ENCODE peak calls at places on chromosomes 3 and 15, in eight cellular contexts. One of them, this sample, is unnamed.

GRCh38 chr3:138835177-138835757 is 539 bp upstream of the PIK3CB start:
- DNase-seq in CD8-positive, alpha-beta T cell: no peak
- DNase-seq in fibroblast of lung: no peak
- DNase-seq in body of pancreas: no peak
- DNase-seq in K562: no peak
- DNase-seq in heart left ventricle: no peak
- DNase-seq in IMR-90: no peak
- DNase-seq in adrenal gland: no peak
- DNase-seq in this sample: no peak

GRCh38 chr15:59741274-59741906 is 52.3 kb upstream of the BNIP2 start:
- DNase-seq in IMR-90: no peak
- DNase-seq in body of pancreas: no peak
- DNase-seq in K562: no peak
- DNase-seq in CD8-positive, alpha-beta T cell: no peak
- DNase-seq in fibroblast of lung: peak
- DNase-seq in adrenal gland: no peak
- DNase-seq in heart left ventricle: no peak
- DNase-seq in this sample: no peak

GRCh38 chr15:88908697-88909621 is 4.2 kb downstream of the MFGE8 start:
- DNase-seq in K562: no peak
- DNase-seq in body of pancreas: no peak
- DNase-seq in IMR-90: peak
- DNase-seq in fibroblast of lung: peak
- DNase-seq in heart left ventricle: no peak
- DNase-seq in CD8-positive, alpha-beta T cell: no peak
- DNase-seq in adrenal gland: no peak
- DNase-seq in this sample: no peak

GRCh38 chr15:60077581-60078359 is 73.7 kb downstream of the FOXB1 start:
- DNase-seq in fibroblast of lung: no peak
- DNase-seq in IMR-90: no peak
- DNase-seq in heart left ventricle: no peak
- DNase-seq in CD8-positive, alpha-beta T cell: no peak
- DNase-seq in body of pancreas: no peak
- DNase-seq in K562: no peak
- DNase-seq in adrenal gland: no peak
- DNase-seq in this sample: no peak

GRCh38 chr15:41772720-41773331 is 1.5 kb upstream of the MAPKBP1 start:
- DNase-seq in adrenal gland: peak
- DNase-seq in fibroblast of lung: peak
- DNase-seq in IMR-90: peak
- DNase-seq in K562: peak
- DNase-seq in heart left ventricle: peak
- DNase-seq in body of pancreas: peak
- DNase-seq in CD8-positive, alpha-beta T cell: peak
- DNase-seq in this sample: no peak

GRCh38 chr15:42091753-42092665 is 2.4 kb downstream of the PLA2G4D start:
- DNase-seq in CD8-positive, alpha-beta T cell: no peak
- DNase-seq in fibroblast of lung: no peak
- DNase-seq in body of pancreas: no peak
- DNase-seq in heart left ventricle: no peak
- DNase-seq in K562: no peak
- DNase-seq in IMR-90: no peak
- DNase-seq in adrenal gland: no peak
- DNase-seq in this sample: no peak

GRCh38 chr3:181920409-181920808 is 208.7 kb downstream of the SOX2 start:
- DNase-seq in heart left ventricle: no peak
- DNase-seq in IMR-90: no peak
- DNase-seq in adrenal gland: no peak
- DNase-seq in fibroblast of lung: no peak
- DNase-seq in CD8-positive, alpha-beta T cell: no peak
- DNase-seq in K562: no peak
- DNase-seq in body of pancreas: no peak
- DNase-seq in this sample: no peak

GRCh38 chr15:80059786-80060489 is 462 bp downstream of the ZFAND6 start:
- DNase-seq in CD8-positive, alpha-beta T cell: no peak
- DNase-seq in fibroblast of lung: peak
- DNase-seq in IMR-90: peak
- DNase-seq in K562: peak
- DNase-seq in heart left ventricle: peak
- DNase-seq in adrenal gland: peak
- DNase-seq in body of pancreas: peak
- DNase-seq in this sample: no peak

GRCh38 chr3:17032407-17033034 is 147.8 kb downstream of the PLCL2 start:
- DNase-seq in heart left ventricle: no peak
- DNase-seq in adrenal gland: no peak
- DNase-seq in IMR-90: peak
- DNase-seq in CD8-positive, alpha-beta T cell: no peak
- DNase-seq in body of pancreas: no peak
- DNase-seq in fibroblast of lung: peak
- DNase-seq in K562: peak
- DNase-seq in this sample: no peak

GRCh38 chr3:180382781-180383180 is 219.2 kb upstream of the TTC14 start:
- DNase-seq in K562: no peak
- DNase-seq in heart left ventricle: no peak
- DNase-seq in adrenal gland: no peak
- DNase-seq in IMR-90: no peak
- DNase-seq in fibroblast of lung: no peak
- DNase-seq in body of pancreas: no peak
- DNase-seq in CD8-positive, alpha-beta T cell: no peak
- DNase-seq in this sample: no peak

GRCh38 chr3:129046732-129047552 is 13.6 kb upstream of the GP9 start:
- DNase-seq in IMR-90: no peak
- DNase-seq in body of pancreas: no peak
- DNase-seq in K562: no peak
- DNase-seq in CD8-positive, alpha-beta T cell: no peak
- DNase-seq in fibroblast of lung: no peak
- DNase-seq in heart left ventricle: no peak
- DNase-seq in adrenal gland: no peak
- DNase-seq in this sample: no peak

GRCh38 chr3:181549266-181549665 is 162.5 kb upstream of the SOX2 start:
- DNase-seq in CD8-positive, alpha-beta T cell: no peak
- DNase-seq in fibroblast of lung: peak
- DNase-seq in body of pancreas: no peak
- DNase-seq in adrenal gland: no peak
- DNase-seq in heart left ventricle: no peak
- DNase-seq in IMR-90: no peak
- DNase-seq in K562: no peak
- DNase-seq in this sample: no peak

GRCh38 chr15:85750319-85750806 is 44.4 kb downstream of the KLHL25 start:
- DNase-seq in heart left ventricle: peak
- DNase-seq in K562: no peak
- DNase-seq in IMR-90: peak
- DNase-seq in CD8-positive, alpha-beta T cell: no peak
- DNase-seq in fibroblast of lung: peak
- DNase-seq in adrenal gland: peak
- DNase-seq in body of pancreas: peak
- DNase-seq in this sample: peak

GRCh38 chr3:10286596-10287295 is 6.0 kb downstream of the GHRL start:
- DNase-seq in IMR-90: peak
- DNase-seq in heart left ventricle: no peak
- DNase-seq in K562: no peak
- DNase-seq in fibroblast of lung: peak
- DNase-seq in CD8-positive, alpha-beta T cell: no peak
- DNase-seq in body of pancreas: peak
- DNase-seq in adrenal gland: peak
- DNase-seq in this sample: no peak

GRCh38 chr3:59040902-59041301 is 8.9 kb downstream of the CFAP20DC start:
- DNase-seq in adrenal gland: no peak
- DNase-seq in CD8-positive, alpha-beta T cell: no peak
- DNase-seq in K562: no peak
- DNase-seq in body of pancreas: no peak
- DNase-seq in fibroblast of lung: no peak
- DNase-seq in heart left ventricle: no peak
- DNase-seq in IMR-90: peak
- DNase-seq in this sample: no peak

GRCh38 chr3:132404276-132404675 is 13.0 kb upstream of the DNAJC13 start:
- DNase-seq in body of pancreas: no peak
- DNase-seq in fibroblast of lung: no peak
- DNase-seq in adrenal gland: no peak
- DNase-seq in heart left ventricle: no peak
- DNase-seq in IMR-90: no peak
- DNase-seq in CD8-positive, alpha-beta T cell: no peak
- DNase-seq in K562: no peak
- DNase-seq in this sample: no peak

GRCh38 chr3:46360904-46361303 is 7.0 kb downstream of the CCR2 start:
- DNase-seq in body of pancreas: no peak
- DNase-seq in adrenal gland: no peak
- DNase-seq in CD8-positive, alpha-beta T cell: no peak
- DNase-seq in K562: no peak
- DNase-seq in IMR-90: no peak
- DNase-seq in heart left ventricle: no peak
- DNase-seq in fibroblast of lung: no peak
- DNase-seq in this sample: no peak

GRCh38 chr3:109874900-109875735 is 537.8 kb upstream of the DPPA4 start:
- DNase-seq in heart left ventricle: no peak
- DNase-seq in body of pancreas: no peak
- DNase-seq in adrenal gland: no peak
- DNase-seq in fibroblast of lung: peak
- DNase-seq in CD8-positive, alpha-beta T cell: no peak
- DNase-seq in K562: no peak
- DNase-seq in IMR-90: peak
- DNase-seq in this sample: no peak

GRCh38 chr3:183818706-183819624 is 6.4 kb downstream of the MAP6D1 start:
- DNase-seq in adrenal gland: no peak
- DNase-seq in IMR-90: no peak
- DNase-seq in fibroblast of lung: no peak
- DNase-seq in heart left ventricle: no peak
- DNase-seq in body of pancreas: no peak
- DNase-seq in K562: no peak
- DNase-seq in CD8-positive, alpha-beta T cell: no peak
- DNase-seq in this sample: no peak

GRCh38 chr3:170357920-170358854 is 672 bp downstream of the SKIL start:
- DNase-seq in IMR-90: peak
- DNase-seq in body of pancreas: peak
- DNase-seq in CD8-positive, alpha-beta T cell: peak
- DNase-seq in heart left ventricle: peak
- DNase-seq in adrenal gland: peak
- DNase-seq in K562: peak
- DNase-seq in fibroblast of lung: peak
- DNase-seq in this sample: peak

GRCh38 chr3:13122101-13123055 is 49.1 kb upstream of the IQSEC1 start:
- DNase-seq in IMR-90: no peak
- DNase-seq in body of pancreas: no peak
- DNase-seq in K562: no peak
- DNase-seq in adrenal gland: no peak
- DNase-seq in fibroblast of lung: no peak
- DNase-seq in heart left ventricle: no peak
- DNase-seq in CD8-positive, alpha-beta T cell: no peak
- DNase-seq in this sample: no peak

GRCh38 chr15:63600646-63601025 is 3.4 kb downstream of the FBXL22 start:
- DNase-seq in IMR-90: peak
- DNase-seq in adrenal gland: peak
- DNase-seq in heart left ventricle: peak
- DNase-seq in CD8-positive, alpha-beta T cell: peak
- DNase-seq in body of pancreas: peak
- DNase-seq in K562: no peak
- DNase-seq in fibroblast of lung: peak
- DNase-seq in this sample: peak
- H3K27ac ChIP-seq in IMR-90: peak
- H3K27ac ChIP-seq in adrenal gland: peak
- H3K27ac ChIP-seq in heart left ventricle: peak
- H3K27ac ChIP-seq in CD8-positive, alpha-beta T cell: peak
- H3K27ac ChIP-seq in body of pancreas: peak
- H3K27ac ChIP-seq in K562: no peak
- H3K27ac ChIP-seq in fibroblast of lung: peak
- H3K27ac ChIP-seq in this sample: peak

DNA sequence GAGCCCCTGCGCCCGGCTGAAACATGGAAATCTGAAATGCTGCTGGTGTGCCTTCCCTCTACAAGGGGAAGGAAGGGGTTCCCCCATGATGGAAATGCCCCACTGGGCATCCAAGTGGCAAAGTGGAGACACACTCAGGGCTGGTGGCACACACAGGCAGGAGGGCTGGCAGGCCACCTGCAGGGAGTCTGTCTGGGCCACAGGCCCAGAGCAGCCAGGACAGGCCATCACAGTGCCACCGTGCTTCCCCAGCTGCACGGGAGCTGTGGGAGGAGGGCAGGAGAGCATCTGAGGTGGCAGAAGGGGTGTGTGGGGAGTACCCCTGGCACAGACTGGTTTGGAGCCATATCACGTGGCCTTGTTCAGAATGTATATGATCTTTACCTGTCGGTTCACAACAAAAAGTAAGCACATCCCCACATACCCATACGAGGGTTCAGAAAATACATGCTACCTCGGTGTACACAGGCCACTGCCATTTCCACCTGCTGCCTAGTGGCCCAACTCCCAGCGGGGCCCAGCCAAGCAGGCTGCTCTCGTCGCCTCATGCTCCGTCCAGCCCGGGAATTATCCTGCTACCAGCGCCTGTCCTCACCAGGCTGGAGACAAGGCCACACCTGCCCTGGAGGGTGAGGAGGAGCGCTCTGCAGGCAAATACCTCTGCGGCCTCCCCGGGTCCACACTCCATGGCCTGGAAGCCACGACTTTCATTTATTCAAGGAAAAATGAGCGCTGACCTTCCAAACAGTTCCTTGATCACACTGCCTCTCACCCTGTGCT is 22.6 kb upstream of the DUSP7 start:
- DNase-seq in CD8-positive, alpha-beta T cell: no peak
- DNase-seq in fibroblast of lung: no peak
- DNase-seq in body of pancreas: no peak
- DNase-seq in heart left ventricle: no peak
- DNase-seq in adrenal gland: no peak
- DNase-seq in K562: no peak
- DNase-seq in IMR-90: no peak
- DNase-seq in this sample: no peak
- TF ChIP-seq CTCF in CD8-positive, alpha-beta T cell: no peak
- TF ChIP-seq CTCF in fibroblast of lung: no peak
- TF ChIP-seq CTCF in body of pancreas: no peak
- TF ChIP-seq CTCF in heart left ventricle: no peak
- TF ChIP-seq CTCF in adrenal gland: no peak
- TF ChIP-seq CTCF in K562: no peak
- TF ChIP-seq CTCF in IMR-90: no peak
- TF ChIP-seq CTCF in this sample: no peak

DNA sequence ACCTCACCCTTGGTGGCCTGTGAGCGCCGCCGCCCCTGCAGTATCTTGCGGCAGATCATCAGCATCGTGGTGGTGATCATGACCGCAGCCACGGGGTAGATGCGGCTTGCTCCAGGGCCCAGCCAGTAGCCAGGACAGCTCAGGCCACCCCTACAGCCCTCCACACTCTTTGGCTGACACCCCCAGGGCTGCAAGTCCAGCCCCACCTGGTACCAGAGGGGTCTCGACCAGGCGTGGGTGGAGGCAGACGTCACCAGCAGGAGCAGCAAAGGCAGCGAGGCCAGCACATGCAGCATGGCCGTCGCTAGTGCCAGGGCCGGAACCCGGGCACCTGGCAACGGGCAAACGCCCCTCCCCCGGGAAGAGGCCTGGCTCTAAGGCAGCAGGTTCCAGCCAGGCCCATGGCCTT is at the start of gene TMEM89:
- DNase-seq in fibroblast of lung: no peak
- DNase-seq in IMR-90: no peak
- DNase-seq in heart left ventricle: no peak
- DNase-seq in CD8-positive, alpha-beta T cell: no peak
- DNase-seq in K562: no peak
- DNase-seq in body of pancreas: no peak
- DNase-seq in adrenal gland: no peak
- DNase-seq in this sample: no peak
- H3K27ac ChIP-seq in fibroblast of lung: no peak
- H3K27ac ChIP-seq in IMR-90: no peak
- H3K27ac ChIP-seq in heart left ventricle: no peak
- H3K27ac ChIP-seq in CD8-positive, alpha-beta T cell: no peak
- H3K27ac ChIP-seq in K562: no peak
- H3K27ac ChIP-seq in body of pancreas: no peak
- H3K27ac ChIP-seq in adrenal gland: no peak
- H3K27ac ChIP-seq in this sample: peak

GRCh38 chr15:91099616-91100560 is at the start of gene SV2B:
- DNase-seq in CD8-positive, alpha-beta T cell: no peak
- DNase-seq in heart left ventricle: peak
- DNase-seq in K562: no peak
- DNase-seq in body of pancreas: peak
- DNase-seq in IMR-90: peak
- DNase-seq in fibroblast of lung: peak
- DNase-seq in adrenal gland: peak
- DNase-seq in this sample: no peak
- TF ChIP-seq CTCF in CD8-positive, alpha-beta T cell: no peak
- TF ChIP-seq CTCF in heart left ventricle: no peak
- TF ChIP-seq CTCF in K562: peak
- TF ChIP-seq CTCF in body of pancreas: no peak
- TF ChIP-seq CTCF in IMR-90: peak
- TF ChIP-seq CTCF in fibroblast of lung: no peak
- TF ChIP-seq CTCF in adrenal gland: no peak
- TF ChIP-seq CTCF in this sample: no peak